ENCODE peak calls at places on chromosomes 12 and 14, in six cellular contexts. One of them, this sample, is unnamed.
A peak's percentile ranks its signal among the peaks of the same experiment; 100 is the strongest.

GRCh38 chr12:65891219-65891618 is 66.9 kb downstream of the HMGA2 start:
- DNase-seq in cardiac fibroblast: no peak
- DNase-seq in fibroblast of pulmonary artery: peak; percentile 47
- DNase-seq in left ventricle myocardium inferior: no peak
- DNase-seq in GM12865: no peak
- DNase-seq in mucosa of descending colon: no peak
- DNase-seq in this sample: peak; percentile 57

GRCh38 chr12:25100738-25101445 is 94.1 kb downstream of the DNAI7 start:
- DNase-seq in mucosa of descending colon: no peak
- DNase-seq in fibroblast of pulmonary artery: no peak
- DNase-seq in left ventricle myocardium inferior: no peak
- DNase-seq in GM12865: peak; percentile 32
- DNase-seq in cardiac fibroblast: no peak
- DNase-seq in this sample: no peak

GRCh38 chr12:46349253-46349652 is 23.3 kb downstream of the SLC38A2 start:
- DNase-seq in fibroblast of pulmonary artery: no peak
- DNase-seq in mucosa of descending colon: no peak
- DNase-seq in GM12865: no peak
- DNase-seq in left ventricle myocardium inferior: no peak
- DNase-seq in cardiac fibroblast: no peak
- DNase-seq in this sample: no peak

GRCh38 chr12:110693731-110694130 is 4.8 kb upstream of the HVCN1 start:
- DNase-seq in cardiac fibroblast: peak; percentile 41
- DNase-seq in mucosa of descending colon: no peak
- DNase-seq in fibroblast of pulmonary artery: no peak
- DNase-seq in GM12865: no peak
- DNase-seq in left ventricle myocardium inferior: peak; percentile 37
- DNase-seq in this sample: no peak

GRCh38 chr12:52020539-52021336 is 14.0 kb downstream of the TAMALIN start:
- DNase-seq in fibroblast of pulmonary artery: peak; percentile 70
- DNase-seq in left ventricle myocardium inferior: no peak
- DNase-seq in GM12865: peak; percentile 55
- DNase-seq in cardiac fibroblast: peak; percentile 70
- DNase-seq in mucosa of descending colon: peak; percentile 61
- DNase-seq in this sample: peak; percentile 61

GRCh38 chr12:62724947-62725447 is 210.0 kb downstream of the PPM1H start:
- DNase-seq in left ventricle myocardium inferior: no peak
- DNase-seq in cardiac fibroblast: peak; percentile 98
- DNase-seq in GM12865: no peak
- DNase-seq in mucosa of descending colon: no peak
- DNase-seq in fibroblast of pulmonary artery: peak; percentile 95
- DNase-seq in this sample: peak; percentile 98

GRCh38 chr14:37172024-37172869 is at the start of gene SLC25A21:
- DNase-seq in GM12865: no peak
- DNase-seq in mucosa of descending colon: peak; percentile 78
- DNase-seq in fibroblast of pulmonary artery: peak; percentile 84
- DNase-seq in cardiac fibroblast: peak; percentile 69
- DNase-seq in left ventricle myocardium inferior: peak; percentile 71
- DNase-seq in this sample: peak; percentile 81

GRCh38 chr12:132452596-132453350 is 37.2 kb upstream of the FBRSL1 start:
- DNase-seq in cardiac fibroblast: no peak
- DNase-seq in mucosa of descending colon: peak; percentile 11
- DNase-seq in left ventricle myocardium inferior: no peak
- DNase-seq in fibroblast of pulmonary artery: no peak
- DNase-seq in GM12865: no peak
- DNase-seq in this sample: no peak

GRCh38 chr12:130970165-130970907 is 16.6 kb downstream of the ADGRD1 start:
- DNase-seq in mucosa of descending colon: no peak
- DNase-seq in GM12865: peak; percentile 70
- DNase-seq in cardiac fibroblast: no peak
- DNase-seq in left ventricle myocardium inferior: no peak
- DNase-seq in fibroblast of pulmonary artery: no peak
- DNase-seq in this sample: no peak

GRCh38 chr14:104036250-104036649 is 49.2 kb upstream of the ASPG start:
- DNase-seq in left ventricle myocardium inferior: no peak
- DNase-seq in fibroblast of pulmonary artery: no peak
- DNase-seq in GM12865: no peak
- DNase-seq in mucosa of descending colon: no peak
- DNase-seq in cardiac fibroblast: no peak
- DNase-seq in this sample: no peak

GRCh38 chr14:35969310-35969709 is 143.2 kb downstream of the BRMS1L start:
- DNase-seq in mucosa of descending colon: no peak
- DNase-seq in cardiac fibroblast: no peak
- DNase-seq in left ventricle myocardium inferior: no peak
- DNase-seq in GM12865: no peak
- DNase-seq in fibroblast of pulmonary artery: no peak
- DNase-seq in this sample: no peak

GRCh38 chr12:89566615-89567014 is 40.8 kb upstream of the POC1B start:
- DNase-seq in left ventricle myocardium inferior: no peak
- DNase-seq in fibroblast of pulmonary artery: peak; percentile 49
- DNase-seq in cardiac fibroblast: peak; percentile 38
- DNase-seq in GM12865: no peak
- DNase-seq in mucosa of descending colon: no peak
- DNase-seq in this sample: peak; percentile 23

GRCh38 chr12:121196902-121197301 is 13.0 kb upstream of the P2RX4 start:
- DNase-seq in GM12865: peak; percentile 17
- DNase-seq in left ventricle myocardium inferior: no peak
- DNase-seq in cardiac fibroblast: no peak
- DNase-seq in fibroblast of pulmonary artery: no peak
- DNase-seq in mucosa of descending colon: no peak
- DNase-seq in this sample: no peak

GRCh38 chr12:64806173-64806572 is 18.3 kb upstream of the TBC1D30 start:
- DNase-seq in left ventricle myocardium inferior: no peak
- DNase-seq in fibroblast of pulmonary artery: no peak
- DNase-seq in cardiac fibroblast: no peak
- DNase-seq in mucosa of descending colon: no peak
- DNase-seq in GM12865: no peak
- DNase-seq in this sample: no peak

GRCh38 chr12:64797156-64797555 is 27.3 kb upstream of the TBC1D30 start:
- DNase-seq in mucosa of descending colon: no peak
- DNase-seq in fibroblast of pulmonary artery: no peak
- DNase-seq in cardiac fibroblast: no peak
- DNase-seq in GM12865: no peak
- DNase-seq in left ventricle myocardium inferior: no peak
- DNase-seq in this sample: no peak

GRCh38 chr12:64798165-64798564 is 26.3 kb upstream of the TBC1D30 start:
- DNase-seq in left ventricle myocardium inferior: no peak
- DNase-seq in mucosa of descending colon: no peak
- DNase-seq in fibroblast of pulmonary artery: no peak
- DNase-seq in GM12865: no peak
- DNase-seq in cardiac fibroblast: no peak
- DNase-seq in this sample: no peak

GRCh38 chr12:64800640-64801039 is 23.8 kb upstream of the TBC1D30 start:
- DNase-seq in mucosa of descending colon: no peak
- DNase-seq in cardiac fibroblast: no peak
- DNase-seq in fibroblast of pulmonary artery: no peak
- DNase-seq in GM12865: peak; percentile 62
- DNase-seq in left ventricle myocardium inferior: no peak
- DNase-seq in this sample: no peak

GRCh38 chr12:64801381-64801780 is 23.1 kb upstream of the TBC1D30 start:
- DNase-seq in mucosa of descending colon: no peak
- DNase-seq in GM12865: no peak
- DNase-seq in left ventricle myocardium inferior: no peak
- DNase-seq in cardiac fibroblast: no peak
- DNase-seq in fibroblast of pulmonary artery: no peak
- DNase-seq in this sample: no peak
- TF ChIP-seq CTCF in mucosa of descending colon: no peak
- TF ChIP-seq CTCF in GM12865: peak; percentile 0
- TF ChIP-seq CTCF in left ventricle myocardium inferior: no peak
- TF ChIP-seq CTCF in cardiac fibroblast: peak; percentile 20
- TF ChIP-seq CTCF in fibroblast of pulmonary artery: peak; percentile 37
- TF ChIP-seq CTCF in this sample: peak; percentile 12

GRCh38 chr12:3604750-3605638 is 114.0 kb downstream of the PRMT8 start:
- DNase-seq in fibroblast of pulmonary artery: peak; percentile 3
- DNase-seq in GM12865: no peak
- DNase-seq in left ventricle myocardium inferior: peak; percentile 75
- DNase-seq in cardiac fibroblast: peak; percentile 21
- DNase-seq in mucosa of descending colon: peak; percentile 63
- DNase-seq in this sample: peak; percentile 6

GRCh38 chr12:3604281-3604680 is 113.3 kb downstream of the PRMT8 start:
- DNase-seq in mucosa of descending colon: no peak
- DNase-seq in GM12865: no peak
- DNase-seq in cardiac fibroblast: no peak
- DNase-seq in left ventricle myocardium inferior: no peak
- DNase-seq in fibroblast of pulmonary artery: no peak
- DNase-seq in this sample: no peak

GRCh38 chr12:3606101-3606500 is 115.1 kb downstream of the PRMT8 start:
- DNase-seq in left ventricle myocardium inferior: no peak
- DNase-seq in GM12865: no peak
- DNase-seq in cardiac fibroblast: no peak
- DNase-seq in fibroblast of pulmonary artery: no peak
- DNase-seq in mucosa of descending colon: no peak
- DNase-seq in this sample: no peak

GRCh38 chr12:3607821-3608220 is 116.8 kb downstream of the PRMT8 start:
- DNase-seq in fibroblast of pulmonary artery: no peak
- DNase-seq in cardiac fibroblast: no peak
- DNase-seq in mucosa of descending colon: no peak
- DNase-seq in GM12865: no peak
- DNase-seq in left ventricle myocardium inferior: no peak
- DNase-seq in this sample: no peak

GRCh38 chr12:3607039-3607719 is 116.2 kb downstream of the PRMT8 start:
- DNase-seq in GM12865: no peak
- DNase-seq in cardiac fibroblast: no peak
- DNase-seq in mucosa of descending colon: no peak
- DNase-seq in fibroblast of pulmonary artery: no peak
- DNase-seq in left ventricle myocardium inferior: no peak
- DNase-seq in this sample: no peak
- H3K4me3 ChIP-seq in GM12865: no peak overlapping the region
- H3K4me3 ChIP-seq in cardiac fibroblast: no peak overlapping the region
- H3K4me3 ChIP-seq in mucosa of descending colon: no peak overlapping the region
- H3K4me3 ChIP-seq in fibroblast of pulmonary artery: no peak overlapping the region
- H3K4me3 ChIP-seq in left ventricle myocardium inferior: no peak overlapping the region
- H3K4me3 ChIP-seq in this sample: no peak overlapping the region

GRCh38 chr14:22180045-22180444 is 409.0 kb downstream of the DAD1 start:
- DNase-seq in cardiac fibroblast: no peak
- DNase-seq in left ventricle myocardium inferior: no peak
- DNase-seq in GM12865: no peak
- DNase-seq in mucosa of descending colon: no peak
- DNase-seq in fibroblast of pulmonary artery: no peak
- DNase-seq in this sample: no peak

GRCh38 chr14:22188346-22188745 is 400.7 kb downstream of the DAD1 start:
- DNase-seq in cardiac fibroblast: no peak
- DNase-seq in fibroblast of pulmonary artery: no peak
- DNase-seq in GM12865: no peak
- DNase-seq in mucosa of descending colon: no peak
- DNase-seq in left ventricle myocardium inferior: no peak
- DNase-seq in this sample: no peak

GRCh38 chr14:22189873-22190272 is 399.2 kb downstream of the DAD1 start:
- DNase-seq in GM12865: no peak
- DNase-seq in cardiac fibroblast: no peak
- DNase-seq in fibroblast of pulmonary artery: no peak
- DNase-seq in mucosa of descending colon: no peak
- DNase-seq in left ventricle myocardium inferior: no peak
- DNase-seq in this sample: no peak

GRCh38 chr14:22184157-22185025 is 404.6 kb downstream of the DAD1 start:
- DNase-seq in mucosa of descending colon: no peak
- DNase-seq in cardiac fibroblast: no peak
- DNase-seq in GM12865: no peak
- DNase-seq in left ventricle myocardium inferior: no peak
- DNase-seq in fibroblast of pulmonary artery: no peak
- DNase-seq in this sample: no peak

DNA sequence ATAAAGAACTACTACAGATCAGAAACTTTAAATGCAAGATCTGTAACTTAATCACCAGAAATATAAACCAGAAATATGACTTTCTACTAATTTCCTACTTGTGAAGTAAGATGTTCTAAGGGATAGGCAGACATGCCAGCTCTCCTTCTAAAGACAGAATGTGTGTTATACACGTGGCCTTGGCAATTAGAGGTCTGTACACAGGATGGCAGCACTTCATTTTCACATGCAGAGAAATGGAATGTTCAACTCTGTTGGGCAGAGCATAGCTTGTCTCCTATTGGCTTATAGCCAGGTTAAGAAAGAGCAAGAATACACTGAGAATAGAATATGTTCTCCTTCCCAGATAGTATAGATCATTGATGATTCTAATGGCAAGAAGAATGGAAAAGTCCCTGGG is 403.8 kb downstream of the DAD1 start:
- DNase-seq in fibroblast of pulmonary artery: peak; percentile 8
- DNase-seq in cardiac fibroblast: no peak
- DNase-seq in GM12865: no peak
- DNase-seq in left ventricle myocardium inferior: no peak
- DNase-seq in mucosa of descending colon: no peak
- DNase-seq in this sample: no peak
- TF ChIP-seq CTCF in fibroblast of pulmonary artery: no peak
- TF ChIP-seq CTCF in cardiac fibroblast: no peak
- TF ChIP-seq CTCF in GM12865: no peak
- TF ChIP-seq CTCF in left ventricle myocardium inferior: no peak
- TF ChIP-seq CTCF in mucosa of descending colon: no peak
- TF ChIP-seq CTCF in this sample: no peak

GRCh38 chr12:124389537-124390441 is 94.9 kb downstream of the RFLNA start:
- DNase-seq in cardiac fibroblast: no peak
- DNase-seq in fibroblast of pulmonary artery: no peak
- DNase-seq in mucosa of descending colon: peak; percentile 63
- DNase-seq in left ventricle myocardium inferior: no peak
- DNase-seq in GM12865: no peak
- DNase-seq in this sample: no peak

GRCh38 chr12:124392271-124392990 is 97.5 kb downstream of the RFLNA start:
- DNase-seq in left ventricle myocardium inferior: no peak
- DNase-seq in fibroblast of pulmonary artery: peak; percentile 39
- DNase-seq in mucosa of descending colon: peak; percentile 61
- DNase-seq in GM12865: no peak
- DNase-seq in cardiac fibroblast: no peak
- DNase-seq in this sample: no peak

GRCh38 chr12:124392991-124393790 is 98.3 kb downstream of the RFLNA start:
- DNase-seq in left ventricle myocardium inferior: peak; percentile 94
- DNase-seq in fibroblast of pulmonary artery: peak; percentile 87
- DNase-seq in mucosa of descending colon: peak; percentile 93
- DNase-seq in GM12865: no peak
- DNase-seq in cardiac fibroblast: peak; percentile 95
- DNase-seq in this sample: peak; percentile 91

GRCh38 chr12:124390442-124391116 is 95.7 kb downstream of the RFLNA start:
- DNase-seq in cardiac fibroblast: peak; percentile 78
- DNase-seq in fibroblast of pulmonary artery: peak; percentile 81
- DNase-seq in mucosa of descending colon: peak; percentile 60
- DNase-seq in GM12865: peak; percentile 55
- DNase-seq in left ventricle myocardium inferior: peak; percentile 66
- DNase-seq in this sample: peak; percentile 80

GRCh38 chr12:124391340-124392261 is 96.7 kb downstream of the RFLNA start:
- DNase-seq in mucosa of descending colon: peak; percentile 67
- DNase-seq in left ventricle myocardium inferior: peak; percentile 69
- DNase-seq in GM12865: peak; percentile 71
- DNase-seq in cardiac fibroblast: no peak
- DNase-seq in fibroblast of pulmonary artery: no peak
- DNase-seq in this sample: peak; percentile 47
- H3K4me3 ChIP-seq in mucosa of descending colon: no peak overlapping the region
- H3K4me3 ChIP-seq in left ventricle myocardium inferior: no peak overlapping the region
- H3K4me3 ChIP-seq in GM12865: no peak overlapping the region
- H3K4me3 ChIP-seq in cardiac fibroblast: no peak overlapping the region
- H3K4me3 ChIP-seq in fibroblast of pulmonary artery: no peak overlapping the region
- H3K4me3 ChIP-seq in this sample: no peak overlapping the region

This sample was measured in fibroblast of the aortic adventitia.